ENCODE peak calls at places on chromosomes 11 and 22, in four cellular contexts. K is transverse colon, P is progenitor cell of endocrine pancreas, F is prostate gland. W is an unnamed sample.

GRCh38 chr11:73267122-73267846 is 4.9 kb upstream of the P2RY6 start:
- DNase-seq in P (no peak), F (no peak), K (no peak), W (no peak)

GRCh38 chr22:49853981-49854791 is 542 bp downstream of the ZBED4 start:
- DNase-seq in K (peak; percentile 50), P (no peak), F (peak; percentile 27), W (peak; percentile 7)

GRCh38 chr22:50314455-50315288 is 7.2 kb upstream of the PLXNB2 start:
- DNase-seq in F (no peak), K (peak; percentile 89), P (no peak), W (no peak)

GRCh38 chr11:19091366-19091765 is 25.6 kb upstream of the ZDHHC13 start:
- DNase-seq in F (no peak), K (no peak), P (no peak), W (no peak)

GRCh38 chr11:132168326-132168725 is 797.9 kb downstream of the NTM start:
- DNase-seq in F (no peak), P (no peak), K (no peak), W (no peak)

GRCh38 chr11:10573556-10573955 is 5.1 kb upstream of the LYVE1 start:
- DNase-seq in K (no peak), P (no peak), F (no peak), W (no peak)

GRCh38 chr22:48760481-48761238 is 1067.0 kb downstream of the BRD1 start:
- DNase-seq in P (peak; percentile 4), K (no peak), F (no peak), W (no peak)

GRCh38 chr22:26444777-26445176 is 15.7 kb downstream of the ASPHD2 start:
- DNase-seq in F (no peak), K (no peak), P (no peak), W (no peak)

GRCh38 chr11:75279273-75279672 is 38.7 kb downstream of the TPBGL start:
- DNase-seq in P (no peak), F (no peak), K (no peak), W (no peak)

GRCh38 chr11:40306938-40307548 is 1152.4 kb downstream of the LRRC4C start:
- DNase-seq in K (no peak), F (no peak), P (no peak), W (peak; percentile 60)

GRCh38 chr11:121366970-121367369 is 74.4 kb downstream of the SC5D start:
- DNase-seq in P (no peak), F (no peak), K (no peak), W (no peak)

GRCh38 chr11:43516316-43516820 is 157.6 kb downstream of the TTC17 start:
- DNase-seq in F (no peak), P (no peak), K (no peak), W (no peak)

GRCh38 chr11:78801161-78801884 is 226.7 kb upstream of the NARS2 start:
- DNase-seq in F (peak; percentile 87), P (no peak), K (peak; percentile 37), W (peak; percentile 95)

GRCh38 chr11:5224538-5225479 is 2.1 kb downstream of the HBB start:
- DNase-seq in F (no peak), K (no peak), P (no peak), W (no peak)

GRCh38 chr22:36368359-36368983 is 19.3 kb downstream of the MYH9 start:
- DNase-seq in K (no peak), P (no peak), F (no peak), W (peak; percentile 86)
- TF ChIP-seq CTCF in K (peak; percentile 21), P (no peak), F (no peak), W (peak; percentile 60)

GRCh38 chr11:123561046-123561781 is 93.2 kb downstream of the SCN3B start:
- DNase-seq in K (no peak), F (no peak), P (peak; percentile 34), W (no peak)
- TF ChIP-seq CTCF in K (no peak), F (peak; percentile 14), P (peak; percentile 53), W (peak; percentile 47)

DNA sequence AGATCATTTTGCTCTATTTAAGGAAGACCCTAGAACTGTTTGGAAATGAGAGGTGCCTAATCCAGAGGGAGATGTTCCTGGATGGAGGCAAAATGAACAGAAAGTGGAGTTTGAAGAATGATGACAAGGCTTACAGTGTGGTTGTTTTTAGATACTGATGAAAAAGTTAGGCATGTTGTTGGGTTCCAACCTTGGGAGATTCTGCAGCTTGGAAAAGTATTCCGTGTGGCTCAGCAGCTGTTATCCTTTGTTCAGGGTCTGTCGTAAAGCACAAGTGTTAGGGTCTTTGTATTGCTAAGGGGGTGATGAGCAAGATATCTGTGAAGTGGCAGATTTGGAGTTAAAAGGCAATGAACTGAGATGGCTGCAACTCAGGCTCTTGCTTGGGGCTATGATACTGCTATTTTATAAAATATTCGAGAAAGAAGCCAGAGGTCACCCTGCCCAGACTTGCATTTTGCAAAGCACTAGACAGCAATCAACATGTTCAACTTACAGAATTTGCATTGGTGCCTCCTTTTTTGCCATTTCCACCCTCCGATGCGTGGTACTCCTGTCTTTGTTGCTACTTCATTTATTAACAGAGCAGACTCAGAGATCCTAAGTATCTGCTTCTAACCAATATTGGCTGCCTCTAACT is 45.3 kb upstream of the POGLUT3 start:
- DNase-seq in K (no peak), F (no peak), P (no peak), W (no peak)
- TF ChIP-seq CTCF in K (no peak), F (no peak), P (no peak), W (no peak)

DNA sequence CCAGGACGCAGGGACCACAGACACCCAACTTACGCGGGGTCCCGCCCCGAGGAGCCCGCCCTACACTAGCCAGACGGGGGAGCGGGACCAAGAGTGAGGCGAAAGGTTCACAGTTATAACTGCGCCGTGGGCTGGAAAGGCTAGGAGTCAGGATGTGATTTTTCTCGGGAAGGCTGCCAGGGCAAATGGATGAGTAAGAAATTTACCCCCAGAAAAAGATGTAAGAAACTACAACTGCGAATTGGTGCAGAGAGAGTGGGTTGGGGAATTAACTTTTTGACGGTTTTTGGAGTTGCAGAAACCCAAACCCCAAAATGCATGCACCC is 1.3 kb downstream of the TSPAN18 start:
- DNase-seq in P (no peak), K (no peak), F (no peak), W (no peak)
- TF ChIP-seq CTCF in P (no peak), K (no peak), F (no peak), W (no peak)

DNA sequence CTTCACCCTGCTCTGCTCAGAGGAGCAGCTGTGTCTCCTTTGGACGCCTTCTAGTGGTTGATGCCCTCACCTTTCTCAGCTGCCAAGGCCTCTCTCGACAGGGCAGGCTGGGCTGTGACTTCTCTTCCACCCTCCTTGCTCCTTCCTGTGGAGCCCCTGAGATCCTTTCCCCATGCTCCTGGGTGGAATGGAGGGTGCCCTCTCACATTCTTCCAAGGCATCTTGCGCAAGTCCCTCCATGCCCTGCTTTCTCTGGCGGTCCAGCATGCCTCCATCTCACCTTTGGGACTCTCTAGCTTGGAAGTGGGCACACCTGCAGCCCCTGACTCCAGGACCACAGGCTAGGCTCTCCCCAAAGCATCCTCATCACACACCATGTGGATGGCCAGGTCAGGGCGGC is 68.9 kb downstream of the BMAL1 start:
- DNase-seq in K (no peak), F (no peak), P (no peak), W (no peak)
- TF ChIP-seq CTCF in K (no peak), F (no peak), P (no peak), W (no peak)

GRCh38 chr11:110098645-110099044 is 5.5 kb downstream of the ZC3H12C start:
- DNase-seq in F (no peak), P (no peak), K (no peak), W (no peak)
- TF ChIP-seq CTCF in F (no peak), P (no peak), K (no peak), W (no peak)